ENCODE peak calls at places on chromosome 20, in four cellular contexts. G is mammary epithelial cell, S is foreskin keratinocyte, K is brain microvascular endothelial cell. W is an unnamed sample.

GRCh38 chr20:34536798-34537394 is 20.7 kb downstream of the DYNLRB1 start:
- DNase-seq in G (no peak), S (no peak), K (peak), W (no peak)

GRCh38 chr20:44454301-44454963 is 21.2 kb upstream of the TTPAL start:
- DNase-seq in G (no peak), S (no peak), K (no peak), W (no peak)

GRCh38 chr20:57496592-57496991 is 28.3 kb downstream of the CTCFL start:
- DNase-seq in G (no peak), S (no peak), K (no peak), W (no peak)

GRCh38 chr20:38660429-38660828 is 58.8 kb downstream of the ARHGAP40 start:
- DNase-seq in G (no peak), S (no peak), K (no peak), W (no peak)

GRCh38 chr20:57977588-57977987 is 250.9 kb downstream of the ANKRD60 start:
- DNase-seq in G (no peak), S (no peak), K (no peak), W (no peak)

GRCh38 chr20:19692100-19692499 is 66.0 kb upstream of the RIN2 start:
- DNase-seq in G (peak), S (no peak), K (no peak), W (no peak)

GRCh38 chr20:32945710-32946221 is 58.5 kb downstream of the SUN5 start:
- DNase-seq in G (peak), S (peak), K (peak), W (no peak)

GRCh38 chr20:43507150-43508080 is at the start of gene L3MBTL1:
- DNase-seq in G (peak), S (peak), K (no peak), W (no peak)

GRCh38 chr20:1326031-1326930 is 2.7 kb downstream of the SDCBP2 start:
- DNase-seq in G (no peak), S (no peak), K (no peak), W (no peak)

GRCh38 chr20:51496964-51497363 is 45.6 kb downstream of the NFATC2 start:
- DNase-seq in G (no peak), S (no peak), K (no peak), W (no peak)

GRCh38 chr20:4691753-4692152 is 30.0 kb upstream of the PRND start:
- DNase-seq in G (no peak), S (no peak), K (no peak), W (no peak)

GRCh38 chr20:15658295-15658694 is 915.0 kb downstream of the KIF16B start:
- DNase-seq in G (no peak), S (no peak), K (no peak), W (no peak)

GRCh38 chr20:35776513-35777101 is 4.8 kb downstream of the PHF20 start:
- DNase-seq in G (peak), S (no peak), K (peak), W (no peak)

GRCh38 chr20:640674-641515 is 12.1 kb downstream of the SRXN1 start:
- DNase-seq in G (no peak), S (no peak), K (no peak), W (no peak)

GRCh38 chr20:53085720-53086119 is 113.6 kb downstream of the TSHZ2 start:
- DNase-seq in G (no peak), S (no peak), K (no peak), W (no peak)

GRCh38 chr20:21289651-21290050 is 13.5 kb upstream of the XRN2 start:
- DNase-seq in G (no peak), S (no peak), K (no peak), W (no peak)

GRCh38 chr20:57143173-57143572 is 123.3 kb downstream of the BMP7 start:
- DNase-seq in G (no peak), S (no peak), K (no peak), W (no peak)

GRCh38 chr20:330233-331149 is 5.1 kb downstream of the SOX12 start:
- DNase-seq in G (peak), S (peak), K (peak), W (no peak)

GRCh38 chr20:60262967-60263603 is 304.9 kb downstream of the CDH26 start:
- DNase-seq in G (peak), S (peak), K (no peak), W (no peak)

DNA sequence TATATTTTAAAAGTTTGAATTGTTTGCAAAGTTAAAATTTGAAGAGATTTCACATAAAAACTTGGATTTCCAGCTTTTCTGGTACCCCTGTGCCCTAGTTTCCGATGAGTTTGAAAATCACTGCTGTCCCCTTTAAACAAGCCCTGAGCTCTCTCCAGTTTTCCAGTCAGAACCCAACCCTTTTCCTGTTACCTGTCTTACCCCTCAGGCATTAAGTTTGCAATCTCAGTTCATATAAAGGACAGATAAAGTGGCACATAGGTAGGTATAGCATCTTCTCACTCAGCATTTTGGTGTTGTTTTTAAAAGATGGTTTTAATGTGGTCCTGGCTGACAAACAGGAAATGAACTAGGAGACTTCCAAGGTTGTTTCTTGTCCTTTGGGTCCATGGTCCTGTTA is 82.8 kb downstream of the JAG1 start:
- DNase-seq in G (peak), S (peak), K (no peak), W (no peak)
- H3K27ac ChIP-seq in G (peak), S (peak), K (peak), W (peak)

GRCh38 chr20:18511566-18511965 is 3.8 kb downstream of the SEC23B start:
- DNase-seq in G (no peak), S (no peak), K (no peak), W (no peak)

GRCh38 chr20:18504479-18505060 is 3.2 kb upstream of the SEC23B start:
- DNase-seq in G (no peak), S (peak), K (no peak), W (no peak)

GRCh38 chr20:18507218-18508191 is at the start of gene SEC23B:
- DNase-seq in G (peak), S (peak), K (peak), W (peak)

DNA sequence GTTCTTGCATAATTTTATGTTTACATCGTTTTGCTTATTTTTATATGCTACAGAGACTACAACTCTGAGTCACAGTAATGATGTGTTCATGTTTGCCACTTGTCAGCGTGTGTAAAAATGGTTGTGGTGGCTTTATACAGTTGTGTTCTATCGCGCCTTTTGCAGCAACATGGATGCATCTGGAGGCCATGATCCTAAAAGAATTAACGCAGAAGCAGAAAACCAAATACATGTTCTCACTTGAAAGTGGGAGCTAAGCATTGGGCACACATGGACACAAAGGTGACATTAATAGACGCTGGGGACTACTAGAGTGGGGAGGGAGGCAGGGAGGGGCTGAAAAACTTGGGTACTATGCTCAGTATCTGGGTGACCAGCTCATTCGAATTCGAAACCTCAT is 996 bp upstream of the SEC23B start:
- DNase-seq in G (peak), S (no peak), K (no peak), W (no peak)
- H3K27ac ChIP-seq in G (peak), S (peak), K (peak), W (peak)

GRCh38 chr20:59152559-59153354 is 10.9 kb upstream of the ZNF831 start:
- DNase-seq in G (no peak), S (no peak), K (no peak), W (no peak)

GRCh38 chr20:59153355-59153681 is 10.3 kb upstream of the ZNF831 start:
- DNase-seq in G (no peak), S (no peak), K (no peak), W (no peak)

GRCh38 chr20:59151391-59151790 is 12.2 kb upstream of the ZNF831 start:
- DNase-seq in G (no peak), S (no peak), K (no peak), W (no peak)

GRCh38 chr20:59150821-59151251 is 12.8 kb upstream of the ZNF831 start:
- DNase-seq in G (no peak), S (no peak), K (no peak), W (no peak)

GRCh38 chr20:59151820-59152219 is 11.8 kb upstream of the ZNF831 start:
- DNase-seq in G (no peak), S (no peak), K (no peak), W (no peak)
- H3K27ac ChIP-seq in G (no peak), S (no peak), K (no peak), W (no peak)

DNA sequence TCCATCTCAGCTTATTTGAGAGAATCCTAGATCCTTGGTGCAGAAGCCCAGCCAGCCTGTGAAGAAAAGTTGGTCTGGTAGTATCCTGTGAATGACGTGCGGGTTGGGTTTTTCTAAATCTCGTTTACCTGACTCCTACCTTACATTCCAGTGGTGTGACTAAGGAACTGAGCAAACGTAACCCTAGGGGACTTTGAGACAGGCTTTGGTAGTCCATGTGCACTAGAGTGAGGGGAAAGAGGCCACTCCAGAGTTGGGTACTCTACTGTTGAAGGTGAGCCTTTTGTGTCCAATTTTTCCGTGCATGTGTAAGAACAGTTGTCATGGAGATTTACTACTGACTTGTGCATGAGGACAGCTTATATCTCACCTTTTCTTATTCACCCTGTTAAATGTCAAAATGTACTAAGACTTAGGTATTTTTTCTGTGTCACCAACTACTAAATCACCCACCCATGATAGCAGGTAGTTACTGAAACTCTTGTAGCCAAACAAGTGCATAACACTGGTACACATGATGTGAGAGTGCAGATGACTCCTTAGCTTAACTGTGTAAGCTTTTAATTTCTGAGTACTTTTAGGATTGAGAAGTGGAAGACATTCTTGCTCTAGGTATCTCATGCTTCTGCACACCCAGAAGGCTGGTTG is 26.3 kb upstream of the PLCG1 start:
- DNase-seq in G (peak), S (peak), K (no peak), W (no peak)
- H3K27ac ChIP-seq in G (no peak), S (no peak), K (no peak), W (peak)

DNA sequence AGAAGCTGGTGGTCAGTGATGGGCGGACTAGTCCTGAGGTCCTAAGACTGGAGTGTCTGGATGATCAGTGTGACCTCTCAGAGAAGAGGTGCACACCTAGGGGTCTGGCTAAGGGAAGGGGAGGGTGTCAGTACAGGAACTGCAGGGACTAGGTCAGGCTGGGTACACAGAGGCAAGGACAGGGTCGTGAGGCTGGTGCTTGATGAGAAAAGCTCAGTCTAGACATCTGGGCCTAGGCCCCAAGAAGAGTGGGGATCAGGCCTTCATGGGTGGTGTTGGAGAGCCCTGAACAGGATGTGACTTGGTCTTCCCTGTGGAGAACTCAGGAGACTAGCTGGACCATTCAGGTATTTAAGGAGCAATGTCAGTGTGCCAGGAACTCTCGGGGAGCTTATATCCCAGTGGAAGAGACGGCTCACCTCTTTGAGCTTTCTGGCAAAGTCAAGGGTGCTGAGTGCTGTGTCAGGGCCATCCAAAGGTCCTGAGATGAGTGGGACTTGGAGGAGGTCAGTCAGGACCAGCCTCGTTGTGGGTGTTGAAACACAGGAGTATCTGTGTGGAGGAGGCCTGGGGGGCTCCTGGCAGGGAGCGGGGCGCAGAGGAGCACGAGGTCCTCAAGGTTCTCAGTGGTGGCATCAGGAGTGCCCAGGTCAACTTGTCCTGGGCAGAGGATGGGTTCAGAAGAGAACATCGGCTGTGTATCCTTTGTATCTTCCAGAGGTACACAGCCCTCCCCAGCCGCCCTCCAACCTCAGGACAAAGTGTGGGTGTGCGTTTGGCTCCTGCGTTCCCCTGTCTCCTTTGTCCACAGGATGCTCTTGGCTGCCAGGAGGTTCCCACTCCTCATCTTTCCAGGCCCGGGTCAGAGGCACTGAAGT is 13.3 kb upstream of the MYT1 start:
- DNase-seq in G (no peak), S (no peak), K (no peak), W (no peak)
- H3K27ac ChIP-seq in G (no peak), S (no peak), K (no peak), W (no peak)

GRCh38 chr20:49539481-49540231 is 28.3 kb downstream of the PTGIS start:
- DNase-seq in G (no peak), S (peak), K (no peak), W (no peak)
- H3K27ac ChIP-seq in G (no peak), S (no peak), K (no peak), W (no peak)

GRCh38 chr20:64273109-64273508 is 17.6 kb downstream of the PCMTD2 start:
- DNase-seq in G (no peak), S (no peak), K (no peak), W (no peak)
- H3K27ac ChIP-seq in G (no peak), S (no peak), K (no peak), W (no peak)

DNA sequence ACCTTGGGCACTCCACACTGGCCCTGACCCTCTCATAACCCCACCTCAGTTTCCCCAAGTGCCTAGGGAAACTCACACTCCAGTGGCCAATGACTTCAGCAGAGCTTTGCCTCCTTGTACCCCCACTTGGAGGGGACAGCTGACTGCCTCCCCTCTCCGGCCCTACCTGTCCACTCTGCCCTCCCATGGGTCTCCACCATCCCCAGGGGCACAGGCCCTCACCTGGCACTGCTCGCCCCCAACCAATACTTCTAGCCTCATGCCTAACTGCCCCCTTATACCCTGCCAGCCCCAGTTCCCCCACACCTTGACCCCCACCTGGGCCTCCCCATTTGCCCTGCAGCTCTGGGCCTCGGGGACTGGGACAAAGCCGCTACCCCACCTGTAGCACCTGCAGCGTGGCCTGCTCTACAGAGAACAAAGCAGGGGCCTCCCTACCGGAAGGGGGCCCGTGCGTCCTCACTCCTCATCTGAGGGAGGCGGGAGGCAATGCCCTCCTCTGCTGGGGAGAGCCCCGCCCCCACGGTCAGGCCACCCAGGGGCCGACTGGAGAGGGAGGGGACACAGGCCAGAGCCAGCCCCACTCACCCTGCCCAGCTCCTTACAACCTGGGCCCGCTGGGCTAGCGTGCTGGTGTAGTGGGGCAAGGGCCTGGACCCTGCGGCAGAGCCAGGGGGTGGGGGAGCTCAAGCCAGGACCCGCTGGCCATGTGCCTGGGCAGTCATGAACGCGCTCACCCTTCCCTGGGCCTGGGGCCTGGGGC is 8.2 kb downstream of the LAMA5 start:
- DNase-seq in G (no peak), S (no peak), K (no peak), W (no peak)
- H3K27ac ChIP-seq in G (no peak), S (no peak), K (peak), W (peak)